ENCODE peak calls at places on chromosomes 6 and 20, in eight cellular contexts. N, P, I, S, E, Z, L and H are unnamed samples. For H3K4me1 and H3K27me3, the result is how much of the 10 kb centered on the place peaks cover.

GRCh38 chr20:58127731-58128130 is 100.7 kb downstream of the ANKRD60 start:
- DNase-seq in N (no peak), P (peak), I (no peak), S (no peak), E (no peak), Z (no peak), L (no peak), H (no peak)

GRCh38 chr20:9626357-9626756 is 112.0 kb downstream of the LAMP5 start:
- DNase-seq in N (no peak), P (no peak), I (no peak), S (no peak), E (no peak), Z (no peak), L (no peak), H (no peak)

GRCh38 chr6:31718294-31718693 is 3.1 kb downstream of the LY6G6D start:
- DNase-seq in N (no peak), P (no peak), I (peak), S (no peak), E (peak), Z (no peak), L (no peak), H (no peak)

GRCh38 chr6:75345413-75345812 is 60.8 kb upstream of the TMEM30A start:
- DNase-seq in N (no peak), P (no peak), I (no peak), S (no peak), E (no peak), Z (no peak), L (no peak), H (no peak)

GRCh38 chr20:35320396-35321126 is 28.3 kb upstream of the FAM83C start:
- DNase-seq in N (no peak), P (no peak), I (no peak), S (no peak), E (no peak), Z (no peak), L (no peak), H (no peak)

GRCh38 chr6:31692353-31692752 is 10.8 kb downstream of the ABHD16A start:
- DNase-seq in N (no peak), P (no peak), I (no peak), S (no peak), E (no peak), Z (no peak), L (no peak), H (no peak)

GRCh38 chr6:44636576-44637248 is 249.2 kb downstream of the CDC5L start:
- DNase-seq in N (no peak), P (peak), I (no peak), S (no peak), E (no peak), Z (no peak), L (no peak), H (no peak)

GRCh38 chr20:2713285-2713684 is 20.7 kb downstream of the EBF4 start:
- DNase-seq in N (no peak), P (no peak), I (no peak), S (no peak), E (no peak), Z (no peak), L (no peak), H (no peak)

GRCh38 chr20:57672164-57672563 is 37.7 kb downstream of the PMEPA1 start:
- DNase-seq in N (no peak), P (peak), I (no peak), S (peak), E (no peak), Z (no peak), L (no peak), H (no peak)

GRCh38 chr6:7479801-7480266 is 61.6 kb upstream of the DSP start:
- DNase-seq in N (no peak), P (peak), I (peak), S (no peak), E (peak), Z (peak), L (no peak), H (no peak)

GRCh38 chr6:43853066-43853650 is 83.1 kb downstream of the VEGFA start:
- DNase-seq in N (no peak), P (no peak), I (no peak), S (no peak), E (no peak), Z (no peak), L (no peak), H (no peak)

GRCh38 chr20:42366626-42367025 is 748.4 kb upstream of the CHD6 start:
- DNase-seq in N (no peak), P (no peak), I (no peak), S (no peak), E (no peak), Z (no peak), L (no peak), H (no peak)

GRCh38 chr6:161835426-161836029 is 561.7 kb upstream of the AGPAT4 start:
- DNase-seq in N (no peak), P (peak), I (no peak), S (no peak), E (no peak), Z (no peak), L (no peak), H (no peak)

GRCh38 chr6:26594730-26595632 is 1.8 kb upstream of the ABT1 start:
- DNase-seq in N (no peak), P (peak), I (no peak), S (no peak), E (no peak), Z (no peak), L (no peak), H (no peak)

GRCh38 chr6:5663256-5663655 is 343.5 kb downstream of the NRN1 start:
- DNase-seq in N (no peak), P (no peak), I (no peak), S (no peak), E (no peak), Z (no peak), L (no peak), H (no peak)

GRCh38 chr6:160730911-160731310 is 28.9 kb downstream of the PLG start:
- DNase-seq in N (no peak), P (no peak), I (no peak), S (no peak), E (no peak), Z (no peak), L (no peak), H (no peak)

GRCh38 chr20:31590717-31591225 is 14.3 kb upstream of the ID1 start:
- DNase-seq in N (no peak), P (no peak), I (no peak), S (no peak), E (no peak), Z (no peak), L (no peak), H (no peak)

GRCh38 chr6:1346556-1347186 is 34.8 kb downstream of the FOXQ1 start:
- DNase-seq in N (no peak), P (no peak), I (no peak), S (no peak), E (no peak), Z (no peak), L (no peak), H (no peak)

GRCh38 chr6:133698272-133698671 is 190.6 kb upstream of the TCF21 start:
- DNase-seq in N (no peak), P (no peak), I (no peak), S (no peak), E (no peak), Z (no peak), L (no peak), H (no peak)

GRCh38 chr6:139547082-139547776 is 172.8 kb upstream of the CITED2 start:
- DNase-seq in N (no peak), P (no peak), I (no peak), S (no peak), E (no peak), Z (no peak), L (no peak), H (no peak)

GRCh38 chr6:85561750-85562357 is 31.8 kb downstream of the SNX14 start:
- DNase-seq in N (no peak), P (peak), I (no peak), S (no peak), E (no peak), Z (no peak), L (no peak), H (no peak)

GRCh38 chr6:158009935-158010585 is 28.4 kb downstream of the SYNJ2 start:
- DNase-seq in N (peak), P (no peak), I (no peak), S (no peak), E (no peak), Z (no peak), L (no peak), H (no peak)

GRCh38 chr20:17872920-17873319 is 95.7 kb downstream of the SNX5 start:
- DNase-seq in N (no peak), P (no peak), I (no peak), S (peak), E (no peak), Z (no peak), L (no peak), H (no peak)

GRCh38 chr6:159267165-159267564 is 98.0 kb downstream of the FNDC1 start:
- DNase-seq in N (no peak), P (peak), I (no peak), S (no peak), E (no peak), Z (no peak), L (no peak), H (no peak)

GRCh38 chr20:47466193-47466592 is 35.5 kb upstream of the NCOA3 start:
- DNase-seq in N (no peak), P (peak), I (no peak), S (no peak), E (no peak), Z (no peak), L (no peak), H (no peak)

GRCh38 chr6:168563656-168564055 is 122.7 kb downstream of the SMOC2 start:
- DNase-seq in N (no peak), P (no peak), I (no peak), S (no peak), E (no peak), Z (no peak), L (no peak), H (no peak)

GRCh38 chr6:35764238-35764896 is 12.0 kb upstream of the CLPSL2 start:
- DNase-seq in N (no peak), P (no peak), I (peak), S (no peak), E (no peak), Z (no peak), L (no peak), H (no peak)

GRCh38 chr20:7210910-7211309 is 443.4 kb downstream of the BMP2 start:
- DNase-seq in N (no peak), P (no peak), I (no peak), S (no peak), E (no peak), Z (no peak), L (no peak), H (no peak)

GRCh38 chr6:71463061-71463460 is 174.4 kb downstream of the OGFRL1 start:
- DNase-seq in N (no peak), P (peak), I (no peak), S (no peak), E (no peak), Z (no peak), L (no peak), H (no peak)

GRCh38 chr20:36246410-36246809 is 10.1 kb downstream of the AAR2 start:
- DNase-seq in N (no peak), P (no peak), I (no peak), S (no peak), E (no peak), Z (no peak), L (no peak), H (no peak)

GRCh38 chr6:3423439-3424184 is 33.2 kb downstream of the SLC22A23 start:
- DNase-seq in N (no peak), P (no peak), I (no peak), S (no peak), E (no peak), Z (no peak), L (no peak), H (no peak)

GRCh38 chr6:118708736-118709135 is 57.3 kb upstream of the CEP85L start:
- DNase-seq in N (no peak), P (peak), I (no peak), S (no peak), E (no peak), Z (no peak), L (no peak), H (no peak)

GRCh38 chr6:137107767-137108105 is 63.0 kb upstream of the IL20RA start:
- DNase-seq in N (no peak), P (no peak), I (no peak), S (no peak), E (no peak), Z (no peak), L (no peak), H (no peak)

GRCh38 chr6:166500246-166500645 is 86.2 kb downstream of the RAMACL start:
- DNase-seq in N (no peak), P (no peak), I (no peak), S (no peak), E (no peak), Z (no peak), L (no peak), H (no peak)

GRCh38 chr6:2852921-2853322 is 11.3 kb upstream of the SERPINB1 start:
- DNase-seq in N (no peak), P (no peak), I (no peak), S (no peak), E (no peak), Z (no peak), L (no peak), H (no peak)

GRCh38 chr6:106997392-106998257 is 23.1 kb upstream of the CD24 start:
- DNase-seq in N (no peak), P (peak), I (peak), S (no peak), E (peak), Z (peak), L (peak), H (peak)

GRCh38 chr6:21861942-21862341 is 268.4 kb downstream of the SOX4 start:
- DNase-seq in N (no peak), P (no peak), I (no peak), S (no peak), E (no peak), Z (no peak), L (no peak), H (no peak)

DNA sequence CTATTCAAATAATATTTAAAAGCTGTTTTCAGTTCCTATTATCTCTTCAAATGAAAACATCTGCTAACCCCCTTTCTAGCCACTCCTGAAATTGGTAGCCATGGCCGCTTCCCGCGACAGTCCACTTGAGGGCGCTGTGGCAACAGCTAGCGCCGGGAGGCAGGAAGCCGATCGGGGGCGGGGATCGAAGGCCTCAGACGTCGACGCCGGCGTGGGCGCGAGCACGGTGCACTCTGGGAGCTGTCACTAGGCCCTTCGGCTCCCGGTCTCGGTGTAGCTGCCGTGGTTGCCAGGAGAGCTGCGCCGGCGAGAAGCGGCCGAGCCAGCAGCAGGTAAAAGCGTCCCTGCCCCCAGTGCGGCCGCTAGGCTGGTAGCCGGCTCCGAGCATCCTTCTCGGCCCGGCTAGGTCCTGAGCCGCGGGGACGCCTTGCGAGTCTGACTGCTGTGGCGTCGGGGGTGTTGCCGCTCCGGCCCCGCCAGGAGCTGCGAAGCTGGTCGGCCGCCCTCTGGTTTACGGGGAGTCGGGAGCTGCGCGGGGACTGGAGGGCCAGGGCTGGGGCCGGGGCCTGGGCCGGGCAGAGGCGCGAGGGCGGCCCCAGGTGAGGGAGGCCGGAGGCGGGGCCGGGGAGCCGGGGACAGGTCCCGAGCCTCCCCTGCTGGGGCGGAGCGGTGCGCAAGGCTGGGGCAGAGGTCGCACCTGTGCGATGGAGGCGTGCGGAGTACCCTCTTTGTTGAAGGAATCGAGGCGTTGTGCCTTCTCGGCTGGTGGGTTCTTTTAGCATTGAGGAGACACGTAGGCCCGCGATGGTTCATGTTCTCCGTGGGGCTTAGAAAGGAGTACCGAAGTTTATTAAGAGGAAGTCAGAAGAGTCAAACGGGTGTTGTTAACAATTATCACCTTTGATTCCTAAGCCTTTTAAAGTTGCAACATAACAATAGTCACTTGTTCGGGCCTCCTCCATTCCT is at the start of gene DOP1A:
- DNase-seq in N (peak), P (peak), I (peak), S (peak), E (peak), Z (peak), L (peak), H (peak)
- H3K4me1 ChIP-seq in N (under half), P (under half), I (under half), S (under half), E (under half), Z (under half), L (under half), H (under half)

GRCh38 chr20:965956-966355 is 36.2 kb downstream of the RSPO4 start:
- DNase-seq in N (no peak), P (no peak), I (no peak), S (no peak), E (no peak), Z (no peak), L (no peak), H (no peak)
- H3K27me3 ChIP-seq in N (under half), P (under half), I (under half), S (under half), E (under half), Z (under half), L (under half), H (under half)

GRCh38 chr20:43388267-43389081 is 69.2 kb upstream of the SRSF6 start:
- DNase-seq in N (peak), P (peak), I (no peak), S (peak), E (no peak), Z (no peak), L (no peak), H (no peak)
- H3K27ac ChIP-seq in N (no peak), P (no peak), I (no peak), S (no peak), E (peak), Z (no peak), L (no peak), H (no peak)

DNA sequence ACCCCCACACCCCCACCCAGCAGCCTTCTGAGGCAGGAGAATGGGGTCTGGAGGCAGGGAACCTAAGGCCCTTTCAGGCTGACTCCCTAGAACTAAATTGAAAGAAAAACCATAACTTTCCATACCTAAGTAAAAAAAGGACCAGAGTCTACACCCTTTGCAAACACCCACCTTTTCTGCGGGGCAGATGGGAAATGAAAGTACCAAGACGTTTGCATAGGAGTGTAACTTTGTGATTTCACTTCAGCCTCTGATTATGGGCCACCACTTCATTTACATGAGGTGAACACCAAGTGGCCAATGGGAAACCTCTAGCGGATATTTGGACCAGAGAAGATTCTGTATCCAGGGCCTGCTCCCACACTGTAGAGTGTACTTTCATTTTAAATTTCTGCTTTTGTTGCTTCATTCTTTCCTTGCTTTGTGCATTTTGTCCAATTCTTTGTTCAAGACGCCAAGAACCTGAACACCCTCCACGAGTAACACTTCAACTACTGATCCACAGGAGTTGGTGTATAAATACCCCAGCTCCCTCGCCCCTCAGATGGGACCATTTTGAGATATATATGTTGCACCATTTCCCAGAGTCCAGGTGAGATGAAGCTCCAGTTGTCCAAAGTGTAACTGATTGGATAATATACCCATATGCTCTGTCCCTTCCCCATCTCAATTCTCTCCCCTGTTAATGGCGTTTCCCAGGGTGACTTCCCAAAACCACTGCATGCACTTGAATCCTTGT is 18.9 kb upstream of the SRSF6 start:
- DNase-seq in N (no peak), P (no peak), I (no peak), S (no peak), E (no peak), Z (no peak), L (no peak), H (no peak)
- H3K4me1 ChIP-seq in N (under half), P (under half), I (under half), S (under half), E (under half), Z (under half), L (under half), H (under half)

GRCh38 chr20:63558804-63559484 is 5.0 kb downstream of the FNDC11 start:
- DNase-seq in N (no peak), P (no peak), I (peak), S (no peak), E (no peak), Z (no peak), L (no peak), H (no peak)
- H3K27me3 ChIP-seq in N (under half), P (under half), I (under half), S (under half), E (under half), Z (under half), L (under half), H (under half)

GRCh38 chr6:47116086-47116485 is 74.0 kb upstream of the ADGRF1 start:
- DNase-seq in N (no peak), P (no peak), I (no peak), S (no peak), E (no peak), Z (no peak), L (no peak), H (no peak)
- H3K27ac ChIP-seq in N (no peak), P (no peak), I (peak), S (no peak), E (peak), Z (no peak), L (no peak), H (no peak)

DNA sequence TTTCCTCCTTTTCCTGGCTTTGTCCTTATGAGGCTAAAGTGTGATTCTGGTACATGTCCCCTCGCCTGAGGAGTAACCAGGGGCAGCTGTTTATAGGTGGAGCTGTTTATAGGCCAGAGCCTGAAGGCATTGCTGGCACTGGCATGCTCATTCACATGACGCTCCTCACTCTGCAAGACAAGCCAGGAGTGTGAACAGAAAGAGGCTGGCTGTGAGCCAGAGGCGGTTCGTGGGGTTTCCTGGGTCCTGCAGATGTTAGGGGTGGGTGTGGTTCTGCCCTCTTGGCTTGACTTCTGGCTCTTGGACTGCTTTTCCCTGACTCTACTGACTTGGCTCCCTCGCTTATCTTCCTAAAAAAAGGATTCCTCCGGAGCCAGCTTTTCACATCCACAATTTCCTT is 12.8 kb upstream of the MDFI start:
- DNase-seq in N (no peak), P (peak), I (peak), S (peak), E (peak), Z (no peak), L (no peak), H (no peak)
- H3K4me1 ChIP-seq in N (under half), P (under half), I (under half), S (under half), E (under half), Z (under half), L (under half), H (under half)

GRCh38 chr20:46182271-46182670 is 64.2 kb downstream of the CD40 start:
- DNase-seq in N (no peak), P (no peak), I (no peak), S (no peak), E (no peak), Z (no peak), L (no peak), H (no peak)
- H3K27me3 ChIP-seq in N (under half), P (under half), I (under half), S (half or more), E (under half), Z (under half), L (under half), H (under half)